ENCODE peak calls at places on chromosomes 16 and 17, in six cellular contexts. E, U, W, P, C and J are unnamed samples.

GRCh38 chr17:42424991-42425610 is 2.0 kb upstream of the CAVIN1 start:
- DNase-seq in C (no peak), U (no peak), W (no peak), E (peak; percentile 83), P (no peak), J (no peak)

GRCh38 chr16:21950782-21951521 is 2.2 kb upstream of the UQCRC2 start:
- DNase-seq in C (no peak), E (peak; percentile 48), P (peak; percentile 27), U (no peak), W (no peak), J (no peak)

GRCh38 chr17:50558955-50559614 is 1.4 kb upstream of the CACNA1G start:
- DNase-seq in U (no peak), W (no peak), E (no peak), P (no peak), C (no peak), J (no peak)

GRCh38 chr17:21061158-21061835 is 18.5 kb upstream of the USP22 start:
- DNase-seq in C (no peak), U (no peak), E (no peak), W (no peak), P (no peak), J (no peak)

GRCh38 chr16:22092143-22092933 is at the start of gene VWA3A:
- DNase-seq in E (peak; percentile 41), C (no peak), P (no peak), U (no peak), W (no peak), J (peak; percentile 38)

GRCh38 chr16:48123104-48123788 is 32.5 kb downstream of the ABCC12 start:
- DNase-seq in W (peak; percentile 94), C (no peak), E (peak; percentile 100), P (no peak), U (no peak), J (peak; percentile 90)

GRCh38 chr17:55442953-55443683 is 21.5 kb upstream of the MMD start:
- DNase-seq in U (no peak), C (no peak), W (no peak), P (no peak), E (no peak), J (no peak)

GRCh38 chr17:59778996-59779395 is 71.5 kb downstream of the VMP1 start:
- DNase-seq in P (no peak), C (no peak), E (peak; percentile 8), W (no peak), U (no peak), J (no peak)

GRCh38 chr16:14264560-14264959 is 193.4 kb downstream of the MRTFB start:
- DNase-seq in P (no peak), E (no peak), W (no peak), U (no peak), C (no peak), J (no peak)

GRCh38 chr17:3843935-3844516 is 2.0 kb downstream of the NCBP3 start:
- DNase-seq in U (no peak), E (peak; percentile 34), C (peak; percentile 61), P (peak; percentile 45), W (no peak), J (no peak)

GRCh38 chr16:87383522-87384161 is at the start of gene FBXO31:
- DNase-seq in U (peak; percentile 82), W (peak; percentile 71), E (peak; percentile 90), P (peak; percentile 97), C (peak; percentile 91), J (no peak)

GRCh38 chr17:75681289-75681688 is 14.2 kb downstream of the SAP30BP start:
- DNase-seq in E (peak; percentile 64), W (no peak), P (no peak), C (no peak), U (no peak), J (no peak)

GRCh38 chr17:49742256-49742655 is 21.7 kb downstream of the FAM117A start:
- DNase-seq in P (no peak), W (no peak), C (no peak), U (no peak), E (no peak), J (no peak)

GRCh38 chr17:15884731-15885130 is 60.2 kb upstream of the ADORA2B start:
- DNase-seq in E (peak; percentile 65), C (no peak), U (no peak), W (no peak), P (no peak), J (no peak)

GRCh38 chr17:17204635-17205231 is 1.4 kb downstream of the PLD6 start:
- DNase-seq in C (no peak), W (no peak), E (no peak), U (no peak), P (no peak), J (no peak)

DNA sequence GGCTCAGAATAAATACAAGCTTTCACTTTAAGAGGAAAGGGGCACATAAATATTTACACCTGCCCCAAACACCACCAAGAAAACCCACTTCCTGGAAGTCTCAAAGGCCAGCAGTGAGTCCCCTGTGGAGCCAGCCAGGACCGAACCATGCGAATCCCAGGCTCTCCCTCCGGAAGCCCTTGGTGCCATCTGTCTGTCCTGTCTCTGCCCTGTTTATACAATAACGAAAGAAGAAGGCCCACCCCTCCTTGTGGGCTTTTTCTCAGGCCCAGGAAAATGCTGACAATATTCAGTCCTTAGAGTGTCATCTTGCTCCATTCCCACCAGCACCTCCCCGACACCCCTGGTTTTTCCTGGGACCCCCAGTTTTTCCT is 3.6 kb upstream of the SLC6A4 start:
- DNase-seq in P (no peak), C (no peak), U (no peak), W (no peak), E (no peak), J (no peak)
- H3K4me3 ChIP-seq in P (no peak overlapping the region), C (no peak overlapping the region), U (no peak overlapping the region), W (no peak overlapping the region), E (no peak overlapping the region), J (no peak overlapping the region)

DNA sequence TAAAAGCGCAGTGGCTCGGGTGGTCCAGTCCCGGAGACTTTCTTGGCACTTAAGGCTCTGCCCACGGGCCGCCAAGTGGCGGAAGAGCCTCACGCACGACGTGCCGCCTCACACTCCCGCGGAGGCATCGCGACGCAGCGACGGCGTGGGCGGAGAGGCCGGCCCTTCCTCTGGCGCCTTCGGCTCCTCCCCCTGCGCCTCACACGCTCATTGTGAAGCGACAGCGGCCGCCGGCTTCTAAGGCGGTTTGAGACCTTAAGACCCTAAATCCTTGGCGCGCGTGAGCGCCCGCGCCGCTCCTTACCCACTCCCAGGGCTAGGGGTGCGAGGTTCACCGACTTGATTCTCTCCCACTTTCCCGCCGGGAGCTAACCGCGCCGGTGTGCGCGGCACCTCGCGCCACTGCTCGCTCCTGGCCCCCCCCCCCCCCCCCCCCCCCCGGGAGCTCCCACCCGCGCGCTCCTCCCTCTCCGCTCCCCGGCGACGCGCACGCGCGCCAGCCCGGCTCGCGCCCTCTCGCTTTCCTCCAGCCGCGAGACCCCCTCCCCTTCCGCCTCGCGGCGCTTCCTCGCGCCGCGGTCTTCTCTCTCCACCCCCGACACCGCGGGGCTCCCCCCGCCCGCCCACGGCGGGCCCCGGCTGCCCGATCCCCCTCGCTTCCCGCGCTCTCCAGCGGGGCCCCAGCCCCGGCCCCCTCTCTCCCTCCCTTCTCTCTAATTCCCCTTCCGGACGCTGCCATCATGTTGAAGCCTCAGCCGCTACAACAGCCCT is at the start of gene ATXN2L:
- DNase-seq in U (peak; percentile 92), C (peak; percentile 96), W (peak; percentile 46), P (peak; percentile 95), E (peak; percentile 96), J (peak; percentile 54)
- TF ChIP-seq CTCF in U (no peak), C (no peak), W (no peak), P (no peak), E (no peak), J (no peak)

DNA sequence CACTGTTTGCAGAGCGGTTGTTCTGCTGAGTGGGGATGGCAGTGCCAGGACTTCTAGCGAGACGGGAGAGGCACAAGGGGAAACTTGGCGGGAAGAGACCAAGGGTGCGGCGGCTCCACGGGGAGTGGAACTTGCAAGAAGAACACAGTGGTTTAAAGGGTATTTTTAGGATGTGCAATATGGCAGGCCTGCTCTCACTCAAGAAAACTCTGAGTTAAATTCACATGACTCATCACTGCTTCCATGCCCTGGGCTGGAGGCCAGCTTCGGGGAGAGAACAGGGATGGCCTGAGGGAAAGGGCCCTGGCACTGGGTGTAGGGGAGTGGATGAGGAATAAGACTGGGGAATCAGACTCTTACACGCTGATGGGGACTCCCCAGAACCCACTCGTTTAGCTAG is 13.3 kb upstream of the CD300LD start:
- DNase-seq in E (peak; percentile 77), P (peak; percentile 60), C (no peak), U (peak; percentile 22), W (peak; percentile 48), J (peak; percentile 12)
- H3K4me3 ChIP-seq in E (no peak overlapping the region), P (no peak overlapping the region), C (no peak overlapping the region), U (no peak overlapping the region), W (no peak overlapping the region), J (no peak overlapping the region)

GRCh38 chr17:73782231-73782630 is 138.0 kb upstream of the SDK2 start:
- DNase-seq in C (no peak), U (no peak), E (no peak), W (no peak), P (no peak), J (no peak)

GRCh38 chr17:73783382-73783766 is 139.1 kb upstream of the SDK2 start:
- DNase-seq in W (no peak), C (no peak), E (no peak), U (no peak), P (no peak), J (no peak)

GRCh38 chr17:73782641-73783381 is 138.6 kb upstream of the SDK2 start:
- DNase-seq in P (no peak), U (no peak), W (no peak), E (no peak), C (no peak), J (no peak)

GRCh38 chr17:73785466-73785865 is 141.2 kb upstream of the SDK2 start:
- DNase-seq in W (no peak), C (no peak), E (no peak), P (peak; percentile 30), U (no peak), J (no peak)

DNA sequence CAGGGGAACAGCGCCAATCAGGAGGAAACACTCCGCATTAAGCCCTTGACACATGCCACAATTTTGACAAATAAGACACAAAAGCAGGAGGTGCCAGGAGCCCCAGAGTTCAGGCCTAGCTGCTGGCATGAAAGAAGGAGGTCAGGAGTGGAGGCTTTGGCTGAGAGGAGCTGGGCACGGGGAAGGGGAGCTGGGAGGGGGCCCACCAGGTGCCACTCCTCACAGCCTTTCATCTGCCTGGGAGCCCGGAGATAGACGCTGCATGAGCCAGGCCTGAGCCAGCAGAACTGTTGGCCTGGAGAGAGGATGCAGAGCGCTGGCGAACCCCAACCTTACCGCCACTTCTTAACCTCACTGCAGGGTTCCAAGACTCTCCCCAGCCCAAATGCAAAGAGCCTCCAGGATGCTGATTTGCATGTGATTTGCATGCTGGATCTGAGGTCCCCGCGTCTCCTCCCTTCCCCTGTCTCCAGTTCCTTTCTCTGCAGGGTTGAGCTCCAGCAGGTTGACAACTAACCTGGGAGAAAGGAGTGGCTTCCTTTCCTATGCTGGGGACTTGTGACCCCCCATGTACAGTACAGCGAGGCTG is 139.9 kb upstream of the SDK2 start:
- DNase-seq in C (no peak), W (no peak), E (no peak), P (no peak), U (no peak), J (no peak)
- TF ChIP-seq CTCF in C (no peak), W (no peak), E (no peak), P (no peak), U (no peak), J (no peak)